ENCODE peak calls at places on chromosome X, in six cellular contexts. L is suprapubic skin; K is uterus; B is MM.1S; G is CD8-positive, alpha-beta T cell; Y is lower leg skin. Q is an unnamed sample.

GRCh38 chrX:131979116-131979515 is 44.0 kb upstream of the STK26 start:
- DNase-seq in B (no peak), L (no peak), G (no peak), Y (no peak), K (no peak), Q (no peak)

GRCh38 chrX:65601530-65602281 is 65.7 kb upstream of the MSN start:
- DNase-seq in L (peak; percentile 83), G (peak; percentile 66), B (peak; percentile 34), K (peak; percentile 76), Y (peak; percentile 71), Q (no peak)

GRCh38 chrX:9663216-9663615 is 102.4 kb downstream of the GPR143 start:
- DNase-seq in L (no peak), B (no peak), G (no peak), Y (no peak), K (no peak), Q (no peak)

GRCh38 chrX:56788717-56789122 is 59.7 kb downstream of the NBDY start:
- DNase-seq in Y (no peak), G (peak; percentile 83), L (peak; percentile 57), K (peak; percentile 28), B (peak; percentile 67), Q (peak; percentile 61)

GRCh38 chrX:17802756-17803155 is 58.3 kb downstream of the RAI2 start:
- DNase-seq in Y (no peak), G (no peak), L (no peak), B (no peak), K (no peak), Q (no peak)

GRCh38 chrX:49171752-49172279 is at the start of gene PLP2:
- DNase-seq in G (peak; percentile 75), L (peak; percentile 78), B (peak; percentile 42), K (peak; percentile 57), Y (no peak), Q (peak; percentile 62)

GRCh38 chrX:9816094-9816700 is 30.0 kb downstream of the SHROOM2 start:
- DNase-seq in B (no peak), Y (no peak), G (no peak), L (no peak), K (no peak), Q (no peak)

GRCh38 chrX:120664081-120664480 is 34.2 kb upstream of the C1GALT1C1 start:
- DNase-seq in B (peak; percentile 31), Y (no peak), G (no peak), K (no peak), L (no peak), Q (no peak)

GRCh38 chrX:31279359-31279758 is 207.5 kb upstream of the FTHL17 start:
- DNase-seq in L (no peak), G (no peak), K (no peak), Y (no peak), B (no peak), Q (no peak)

GRCh38 chrX:100685284-100685996 is 41.4 kb downstream of the SRPX2 start:
- DNase-seq in Y (peak; percentile 70), K (peak; percentile 82), L (peak; percentile 78), G (peak; percentile 63), B (peak; percentile 83), Q (peak; percentile 67)

DNA sequence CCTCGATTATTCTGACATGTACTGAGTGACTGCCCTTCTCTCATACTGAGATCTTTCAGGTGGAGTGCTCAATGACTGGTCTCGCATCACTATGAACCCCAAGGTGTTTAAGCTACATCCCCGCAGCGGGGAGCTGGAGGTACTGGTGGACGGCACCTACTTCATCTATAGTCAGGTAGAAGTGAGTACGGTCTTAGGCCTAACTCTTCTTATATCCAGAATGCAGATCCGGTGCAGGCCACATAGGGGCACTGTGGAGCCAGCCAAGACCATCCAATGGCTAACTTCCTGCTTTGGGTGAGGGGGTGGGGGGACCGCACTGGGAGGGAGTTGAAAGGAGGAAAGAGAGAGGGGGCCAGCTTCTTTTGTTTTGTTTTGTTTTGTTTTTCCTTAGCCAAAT is 16.4 kb downstream of the AWAT2 start:
- DNase-seq in L (no peak), K (no peak), G (no peak), B (no peak), Y (no peak), Q (peak; percentile 35)
- TF ChIP-seq CTCF in L (peak; percentile 38), K (no peak), G (no peak), B (peak; percentile 46), Y (no peak), Q (peak; percentile 76)

DNA sequence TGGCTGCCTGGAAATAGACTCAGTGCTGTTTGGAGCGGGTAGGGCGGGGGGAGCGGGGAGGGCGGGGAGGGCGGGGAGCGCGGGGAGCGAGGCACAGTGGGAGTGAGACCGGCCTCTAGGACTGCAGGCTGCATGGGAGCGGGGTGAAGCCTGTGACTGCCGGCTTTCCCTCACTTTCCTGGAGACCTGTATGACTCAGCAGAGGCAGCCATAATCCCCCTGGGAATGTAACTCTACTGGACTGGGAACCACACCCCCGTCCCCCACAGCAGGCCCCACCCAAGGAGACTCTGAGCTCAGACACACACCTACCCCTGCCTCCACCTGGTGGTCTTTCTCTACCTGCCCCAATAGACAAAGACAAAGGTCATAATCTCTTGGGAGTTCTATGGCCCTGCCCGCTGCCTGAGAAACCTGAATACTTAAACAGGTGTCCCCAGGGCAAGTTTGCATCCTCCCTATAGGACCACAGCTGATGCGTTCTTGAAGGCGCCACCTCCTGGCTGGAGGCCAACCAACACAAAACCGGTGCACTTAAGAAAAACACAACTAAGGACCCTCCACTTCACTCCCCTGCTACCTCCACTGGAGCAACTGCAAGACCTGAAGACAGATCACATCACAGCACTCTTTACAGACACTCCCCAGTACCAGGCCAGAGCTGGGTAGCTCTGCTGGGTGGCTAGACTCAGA is 18.0 kb downstream of the HDAC8 start:
- DNase-seq in L (no peak), B (no peak), Y (no peak), G (no peak), K (no peak), Q (no peak)
- TF ChIP-seq CTCF in L (no peak), B (peak; percentile 20), Y (no peak), G (no peak), K (no peak), Q (peak; percentile 24)

DNA sequence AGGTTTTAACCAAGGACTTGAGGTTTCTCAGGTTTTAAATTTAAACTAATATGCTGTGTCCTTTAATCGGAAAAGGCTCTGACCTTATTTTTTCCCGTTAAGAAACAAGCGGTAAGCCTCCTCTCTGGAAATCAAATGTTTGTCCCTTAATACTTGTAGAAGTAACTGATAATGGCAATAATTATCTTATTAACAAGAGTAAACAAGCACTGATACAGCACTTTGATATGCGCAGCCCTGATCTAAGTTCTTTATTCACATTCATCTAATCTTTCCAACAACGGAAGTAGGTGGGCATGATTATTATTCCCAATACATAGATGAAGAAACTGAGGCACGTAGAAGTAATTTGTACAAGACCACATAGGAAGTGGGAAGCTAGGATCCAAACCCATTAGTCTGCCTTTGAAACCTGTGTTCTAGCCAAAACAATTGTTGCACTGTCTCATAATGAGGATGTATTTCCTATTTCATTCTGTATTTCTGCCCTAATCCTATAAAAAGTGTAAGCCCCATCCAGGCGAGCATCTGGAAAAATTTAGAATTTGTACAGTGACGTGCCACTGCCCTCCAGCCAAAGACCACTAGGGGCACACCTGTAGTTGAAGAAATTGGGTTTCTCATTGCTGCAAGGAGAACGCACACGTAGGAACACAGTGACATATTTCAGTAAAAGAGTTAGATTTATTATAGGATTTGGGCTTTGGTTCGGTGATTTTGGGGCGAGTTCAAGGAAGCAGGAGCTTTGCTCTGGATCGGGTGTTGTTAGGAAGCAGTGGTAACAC is 605 bp downstream of the CXorf58 start:
- DNase-seq in B (peak; percentile 65), Y (no peak), L (no peak), G (no peak), K (no peak), Q (peak; percentile 17)
- TF ChIP-seq CTCF in B (peak; percentile 64), Y (no peak), L (no peak), G (no peak), K (no peak), Q (peak; percentile 31)

GRCh38 chrX:3811331-3812311 is 98.2 kb upstream of the PRKX start:
- DNase-seq in G (no peak), B (peak; percentile 62), K (peak; percentile 18), L (no peak), Y (no peak), Q (peak; percentile 67)

GRCh38 chrX:3820170-3820569 is 106.7 kb upstream of the PRKX start:
- DNase-seq in G (no peak), K (no peak), L (no peak), Y (no peak), B (no peak), Q (no peak)

DNA sequence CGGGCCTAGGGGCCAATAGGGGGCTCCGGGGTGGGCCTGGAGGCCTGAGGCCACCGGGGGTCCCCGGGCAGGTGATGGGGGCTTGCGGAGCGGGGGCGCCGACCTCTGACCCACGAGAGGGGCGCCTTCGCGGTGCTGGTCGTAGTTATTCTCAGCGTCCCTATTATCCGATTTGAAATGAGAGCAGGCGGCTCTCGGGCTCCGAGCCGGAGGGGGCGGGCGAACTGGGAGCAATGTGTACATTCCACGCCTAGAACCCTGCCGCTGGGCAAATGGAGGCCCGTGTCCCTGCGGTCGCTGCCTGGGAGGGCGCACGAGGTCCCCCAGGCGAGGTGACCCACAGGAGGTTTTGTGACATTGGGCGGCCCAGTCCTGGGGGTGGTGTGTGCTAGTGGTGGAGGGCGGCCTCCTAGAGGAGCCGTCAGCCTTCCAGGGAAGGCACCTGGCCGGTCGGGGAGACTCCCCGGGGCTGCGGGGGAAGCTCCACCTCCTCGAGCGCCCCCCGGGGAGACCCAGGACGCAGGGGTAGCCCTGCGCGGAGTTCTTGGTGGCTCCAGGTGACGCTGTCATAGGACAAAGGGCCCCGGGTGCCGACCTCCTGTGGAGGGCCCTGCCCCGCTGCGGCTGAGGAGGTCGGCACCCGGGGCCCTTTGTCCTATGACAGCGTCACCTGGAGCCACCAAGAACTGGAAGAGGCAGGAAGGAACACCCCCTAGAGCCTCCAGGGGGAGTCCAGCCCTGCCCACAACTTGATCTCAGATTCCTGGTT is 102.6 kb upstream of the PRKX start:
- DNase-seq in G (peak; percentile 76), Y (peak; percentile 22), B (peak; percentile 34), K (peak; percentile 48), L (peak; percentile 76), Q (peak; percentile 48)
- TF ChIP-seq CTCF in G (no peak), Y (no peak), B (no peak), K (no peak), L (no peak), Q (no peak)

GRCh38 chrX:19698691-19699090 is 183.4 kb upstream of the MAP3K15 start:
- DNase-seq in B (no peak), G (no peak), K (no peak), Y (no peak), L (no peak), Q (no peak)

GRCh38 chrX:19697416-19697815 is 182.1 kb upstream of the MAP3K15 start:
- DNase-seq in B (no peak), K (no peak), G (no peak), Y (no peak), L (no peak), Q (no peak)

GRCh38 chrX:19698125-19698524 is 182.8 kb upstream of the MAP3K15 start:
- DNase-seq in B (no peak), Y (no peak), L (no peak), K (no peak), G (no peak), Q (no peak)

GRCh38 chrX:19699151-19699550 is 183.8 kb upstream of the MAP3K15 start:
- DNase-seq in G (no peak), B (no peak), K (no peak), Y (no peak), L (no peak), Q (no peak)

GRCh38 chrX:19695884-19696283 is 180.6 kb upstream of the MAP3K15 start:
- DNase-seq in L (no peak), B (no peak), Y (no peak), K (no peak), G (no peak), Q (peak; percentile 27)
- TF ChIP-seq CTCF in L (no peak), B (no peak), Y (no peak), K (no peak), G (no peak), Q (no peak)